ENCODE peak calls at places on chromosomes 11 and 22, in ten cellular contexts. I is stomach; R is thoracic aorta; D is esophagus squamous epithelium; T is SJSA1; H is AG04450; N is cardiac muscle cell; C is effector memory CD4-positive, alpha-beta T cell; W is CD8-positive, alpha-beta T cell; F is Peyer's patch. E is an unnamed sample. For H3K27me3, the result is how much of the 10 kb centered on the place peaks cover.

GRCh38 chr22:50626314-50626855 is 1.6 kb downstream of the ARSA start:
- DNase-seq in N (no peak), F (peak), T (no peak), H (no peak), R (no peak), C (no peak), W (no peak), I (peak), D (no peak), E (no peak)

GRCh38 chr11:12746593-12747097 is 72.4 kb downstream of the TEAD1 start:
- DNase-seq in F (no peak), N (peak), T (peak), R (no peak), C (no peak), D (no peak), W (no peak), H (peak), I (no peak), E (peak)

GRCh38 chr11:1415631-1416030 is 25.9 kb downstream of the BRSK2 start:
- DNase-seq in T (no peak), C (no peak), F (no peak), H (no peak), W (no peak), I (no peak), N (no peak), D (no peak), R (no peak), E (no peak)

GRCh38 chr22:23883658-23884057 is 10.5 kb upstream of the MIF start:
- DNase-seq in R (no peak), N (no peak), F (no peak), T (no peak), W (no peak), I (no peak), H (no peak), C (no peak), D (no peak), E (no peak)

GRCh38 chr11:33168605-33169240 is 7.4 kb upstream of the CSTF3 start:
- DNase-seq in T (peak), F (no peak), C (no peak), H (no peak), R (no peak), I (no peak), D (no peak), N (no peak), W (no peak), E (no peak)

GRCh38 chr11:5131584-5132335 is 6.4 kb downstream of the OR52A5 start:
- DNase-seq in N (no peak), I (no peak), D (no peak), W (no peak), C (no peak), F (no peak), T (no peak), H (no peak), R (no peak), E (no peak)

GRCh38 chr22:44638966-44639739 is 62.9 kb upstream of the PRR5 start:
- DNase-seq in T (no peak), R (no peak), N (no peak), W (no peak), I (no peak), C (no peak), D (no peak), F (peak), H (no peak), E (no peak)

GRCh38 chr22:17910561-17911311 is 113.6 kb downstream of the MICAL3 start:
- DNase-seq in I (no peak), F (no peak), R (peak), T (peak), H (peak), N (peak), D (no peak), W (no peak), C (no peak), E (peak)

GRCh38 chr11:116459644-116460043 is 313.1 kb downstream of the BUD13 start:
- DNase-seq in C (no peak), H (no peak), F (no peak), R (no peak), I (no peak), D (no peak), N (no peak), W (no peak), T (no peak), E (no peak)

GRCh38 chr11:86314636-86315035 is 12.6 kb downstream of the HIKESHI start:
- DNase-seq in W (no peak), I (no peak), D (no peak), C (no peak), H (no peak), T (no peak), F (no peak), N (no peak), R (no peak), E (no peak)

GRCh38 chr11:23840872-23841271 is 656.0 kb upstream of the LUZP2 start:
- DNase-seq in I (no peak), N (no peak), D (no peak), R (no peak), T (no peak), H (no peak), W (no peak), C (no peak), F (no peak), E (no peak)

GRCh38 chr22:49230194-49230577 is 597.5 kb downstream of the BRD1 start:
- DNase-seq in T (no peak), C (no peak), F (no peak), D (no peak), H (no peak), N (peak), I (no peak), W (no peak), R (no peak), E (no peak)

GRCh38 chr11:35334385-35335090 is 84.8 kb downstream of the SLC1A2 start:
- DNase-seq in C (peak), R (no peak), D (no peak), N (no peak), F (no peak), I (no peak), W (peak), T (no peak), H (no peak), E (no peak)

GRCh38 chr11:123122852-123123251 is 60.9 kb upstream of the HSPA8 start:
- DNase-seq in I (no peak), F (no peak), D (no peak), N (no peak), W (no peak), T (peak), C (no peak), R (no peak), H (no peak), E (no peak)

GRCh38 chr11:68821670-68822069 is 20.0 kb downstream of the CPT1A start:
- DNase-seq in R (no peak), D (no peak), T (no peak), W (no peak), N (no peak), I (no peak), F (no peak), C (no peak), H (no peak), E (no peak)

GRCh38 chr11:27965559-27965958 is 142.4 kb downstream of the KIF18A start:
- DNase-seq in F (no peak), T (no peak), R (no peak), H (no peak), C (no peak), N (no peak), D (no peak), I (no peak), W (no peak), E (no peak)

DNA sequence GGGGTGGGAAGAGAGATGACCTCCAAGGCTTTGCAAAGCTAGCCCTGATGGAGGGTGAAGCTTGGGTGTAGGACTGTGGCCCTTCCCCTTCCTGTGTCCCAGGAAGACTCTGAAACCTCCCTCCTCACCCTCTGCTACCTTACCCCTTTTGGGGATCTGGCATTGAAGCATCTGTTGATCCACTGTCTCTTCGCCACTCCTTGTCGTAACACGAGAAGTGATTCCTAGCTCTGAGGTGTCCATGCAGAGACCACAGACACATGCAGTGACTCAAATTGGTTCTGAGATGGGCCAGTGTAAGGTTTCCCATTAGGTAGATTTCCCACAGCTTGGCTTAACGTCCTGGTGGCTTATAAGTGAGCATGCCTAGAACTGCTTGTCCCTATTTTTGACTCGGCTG is 101.4 kb downstream of the ZBTB16 start:
- DNase-seq in W (no peak), F (peak), D (no peak), N (no peak), I (no peak), H (no peak), T (no peak), R (no peak), C (no peak), E (no peak)
- H3K27me3 ChIP-seq in W (under half), F (under half), D (under half), N (under half), I (under half), H (under half), T (under half), R (under half), C (under half), E (under half)

GRCh38 chr11:57675176-57675941 is 7.4 kb downstream of the ZDHHC5 start:
- DNase-seq in T (no peak), R (no peak), F (no peak), C (no peak), H (no peak), I (no peak), W (no peak), D (no peak), N (no peak), E (no peak)

GRCh38 chr11:57668467-57668890 is 565 bp downstream of the ZDHHC5 start:
- DNase-seq in N (no peak), C (peak), W (peak), H (no peak), D (no peak), I (no peak), T (peak), R (no peak), F (no peak), E (no peak)

GRCh38 chr11:57679396-57679795 is 11.5 kb downstream of the ZDHHC5 start:
- DNase-seq in I (no peak), C (no peak), N (no peak), T (no peak), W (no peak), D (no peak), R (no peak), F (no peak), H (no peak), E (no peak)

DNA sequence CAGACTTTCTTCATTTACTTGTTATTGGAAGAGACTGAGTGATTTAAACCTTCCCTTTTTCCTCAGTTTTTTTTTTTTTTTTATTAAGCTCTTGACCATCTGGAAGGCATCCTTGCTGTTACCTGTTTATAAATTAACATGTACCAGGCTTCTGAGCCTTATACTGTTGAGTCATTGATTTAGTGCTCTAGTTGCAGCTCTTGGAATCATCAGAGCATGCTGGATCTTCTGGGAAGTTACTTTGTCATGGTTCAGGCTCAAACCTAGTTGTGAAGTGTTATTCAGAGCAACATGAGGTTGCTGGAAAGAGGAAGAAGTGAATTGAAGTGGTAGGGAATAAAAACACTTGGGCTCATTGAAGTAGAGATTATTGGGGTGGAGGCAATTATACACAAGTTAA is 6.3 kb downstream of the ZDHHC5 start:
- DNase-seq in I (no peak), N (no peak), W (no peak), D (no peak), C (no peak), F (no peak), H (no peak), T (no peak), R (no peak), E (no peak)
- H3K27ac ChIP-seq in I (no peak), N (no peak), W (no peak), D (peak), C (no peak), F (no peak), H (no peak), T (no peak), R (no peak), E (no peak)

GRCh38 chr11:67491276-67492068 is 8.6 kb downstream of the AIP start:
- DNase-seq in I (no peak), R (no peak), H (no peak), W (no peak), N (no peak), D (no peak), T (no peak), C (no peak), F (no peak), E (no peak)

GRCh38 chr11:67488155-67488480 is 5.3 kb downstream of the AIP start:
- DNase-seq in T (no peak), F (no peak), N (no peak), C (no peak), H (no peak), I (no peak), W (no peak), R (no peak), D (no peak), E (no peak)

GRCh38 chr11:67489203-67489859 is 6.5 kb downstream of the AIP start:
- DNase-seq in N (no peak), H (no peak), T (no peak), I (no peak), W (no peak), D (no peak), R (no peak), C (no peak), F (no peak), E (no peak)

GRCh38 chr11:67490727-67491065 is 7.9 kb downstream of the AIP start:
- DNase-seq in N (no peak), I (no peak), R (no peak), D (no peak), H (no peak), F (no peak), T (no peak), W (no peak), C (no peak), E (no peak)

DNA sequence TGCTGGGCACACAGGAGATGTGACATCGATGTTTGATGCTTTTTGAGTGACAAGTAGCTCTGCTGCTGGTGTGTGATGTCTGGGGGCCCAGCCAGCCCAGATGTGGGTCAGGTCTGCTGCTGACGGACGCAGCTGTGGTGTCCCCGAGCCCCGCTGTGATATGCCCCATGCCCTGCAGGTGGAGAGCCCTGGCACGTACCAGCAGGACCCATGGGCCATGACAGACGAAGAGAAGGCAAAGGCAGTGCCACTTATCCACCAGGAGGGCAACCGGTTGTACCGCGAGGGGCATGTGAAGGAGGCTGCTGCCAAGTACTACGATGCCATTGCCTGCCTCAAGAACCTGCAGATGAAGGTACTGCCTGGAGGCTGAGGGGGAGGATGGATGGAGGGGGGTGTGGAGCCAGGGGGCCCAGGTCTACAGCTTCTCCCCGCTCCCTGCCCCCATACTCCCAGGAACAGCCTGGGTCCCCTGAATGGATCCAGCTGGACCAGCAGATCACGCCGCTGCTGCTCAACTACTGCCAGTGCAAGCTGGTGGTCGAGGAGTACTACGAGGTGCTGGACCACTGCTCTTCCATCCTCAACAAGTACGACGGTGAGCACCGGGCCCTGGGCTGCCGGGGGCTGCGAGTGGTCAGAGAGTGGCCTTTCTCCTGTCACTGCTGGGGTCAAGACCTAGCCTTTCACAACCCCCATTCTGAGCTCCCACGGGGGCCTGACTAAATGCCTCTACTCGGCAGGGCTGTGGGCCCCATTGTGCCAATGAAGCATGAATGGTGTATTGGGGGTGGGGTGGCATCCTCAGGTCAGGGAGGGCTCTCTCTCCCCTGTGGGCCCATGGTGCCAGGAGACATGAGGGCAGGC is 7.3 kb downstream of the AIP start:
- DNase-seq in I (no peak), N (no peak), H (no peak), D (no peak), C (no peak), R (no peak), T (no peak), F (no peak), W (no peak), E (no peak)
- H3K27me3 ChIP-seq in I (under half), N (under half), H (under half), D (under half), C (under half), R (under half), T (under half), F (under half), W (under half), E (under half)

GRCh38 chr11:3926458-3927095 is 71.1 kb downstream of the STIM1 start:
- DNase-seq in I (no peak), N (no peak), C (no peak), T (no peak), H (no peak), F (no peak), D (no peak), W (no peak), R (no peak), E (no peak)

GRCh38 chr11:3929232-3929631 is 73.8 kb downstream of the STIM1 start:
- DNase-seq in C (no peak), W (no peak), H (no peak), R (no peak), T (no peak), I (no peak), F (no peak), N (no peak), D (no peak), E (no peak)

GRCh38 chr11:3927129-3927796 is 71.8 kb downstream of the STIM1 start:
- DNase-seq in N (no peak), I (no peak), D (no peak), T (no peak), F (no peak), W (no peak), R (no peak), C (no peak), H (no peak), E (no peak)

GRCh38 chr11:3932698-3933097 is 77.2 kb downstream of the STIM1 start:
- DNase-seq in F (no peak), W (no peak), H (no peak), T (no peak), C (no peak), N (no peak), D (no peak), R (no peak), I (no peak), E (no peak)

DNA sequence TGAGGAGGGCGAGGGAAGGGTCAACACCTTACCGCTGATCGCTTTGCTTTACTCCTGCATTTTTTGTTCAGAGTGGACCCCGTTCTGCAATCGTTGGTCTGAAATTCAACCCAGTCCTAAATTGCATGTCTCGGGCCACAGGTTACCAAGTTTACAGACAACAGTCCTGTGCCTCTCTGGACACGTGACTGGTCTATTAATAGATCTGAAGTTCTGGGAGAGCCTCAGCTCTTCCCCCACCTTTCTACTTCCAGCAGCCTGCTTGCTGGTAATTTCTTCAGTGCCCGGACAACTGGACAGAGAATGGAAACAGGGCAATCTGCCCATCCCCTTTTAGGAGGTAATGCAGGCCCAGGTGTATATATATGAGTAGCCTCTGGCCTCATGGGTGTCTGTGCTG is 74.2 kb downstream of the STIM1 start:
- DNase-seq in W (no peak), F (no peak), H (no peak), N (peak), I (no peak), T (no peak), C (no peak), R (no peak), D (no peak), E (peak)
- H3K27ac ChIP-seq in W (no peak), F (no peak), H (no peak), N (peak), I (peak), T (no peak), C (no peak), R (no peak), D (no peak), E (peak)

GRCh38 chr11:9092085-9092484 is 686 bp upstream of the SCUBE2 start:
- DNase-seq in C (no peak), F (no peak), W (no peak), D (no peak), N (no peak), T (no peak), H (no peak), I (no peak), R (no peak), E (no peak)
- H3K27me3 ChIP-seq in C (under half), F (under half), W (under half), D (under half), N (half or more), T (under half), H (under half), I (under half), R (under half), E (under half)

DNA sequence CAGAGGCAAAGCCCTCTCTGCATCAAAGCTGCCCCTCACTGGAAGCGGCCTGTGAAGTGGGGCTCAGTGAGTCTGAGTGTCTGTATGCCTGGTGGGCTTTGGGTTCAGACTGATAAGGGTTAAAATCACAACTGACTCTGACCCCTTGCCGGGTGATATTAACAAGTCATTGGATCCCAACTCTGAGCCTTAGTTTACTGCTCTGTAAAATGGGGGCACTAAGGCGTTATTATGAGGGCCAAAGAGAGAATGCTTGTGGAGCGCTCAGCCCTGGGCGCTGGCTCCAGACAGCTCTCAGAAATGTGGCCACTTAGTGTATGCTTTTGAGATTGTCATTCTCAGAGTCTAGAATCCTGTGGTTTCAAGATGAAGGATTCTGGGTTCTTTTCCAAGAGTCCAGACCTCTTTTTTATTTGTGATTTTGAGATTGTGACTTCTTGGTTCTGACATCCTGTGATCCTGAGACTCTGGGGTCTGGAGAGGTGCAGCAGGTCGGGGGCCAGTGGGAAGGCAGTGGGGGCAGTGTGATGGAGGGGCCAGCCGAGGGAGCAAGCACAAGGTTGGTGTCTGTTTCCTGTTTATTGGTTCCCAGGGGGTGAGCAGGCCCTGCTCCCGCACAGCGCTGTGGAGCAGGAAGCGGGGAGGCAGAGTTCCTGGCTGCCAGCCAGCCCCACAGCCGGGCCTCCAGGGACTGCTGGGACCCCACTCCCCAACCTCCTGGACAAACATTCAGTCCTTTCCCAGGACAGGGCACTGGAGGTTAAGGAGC is 13.4 kb downstream of the ARHGEF17 start:
- DNase-seq in I (no peak), C (no peak), N (peak), W (no peak), F (no peak), H (no peak), D (no peak), T (peak), R (no peak), E (peak)
- H3K27ac ChIP-seq in I (peak), C (no peak), N (peak), W (no peak), F (peak), H (peak), D (peak), T (peak), R (peak), E (no peak)